ENCODE peak calls at places on chromosomes 16 and 17, in six cellular contexts. One of them, this sample, is unnamed.

GRCh38 chr17:77437017-77437416 is 296.2 kb downstream of the SEC14L1 start:
- DNase-seq in brain microvascular endothelial cell: peak
- DNase-seq in neural progenitor cell: no peak
- DNase-seq in dorsolateral prefrontal cortex: no peak
- DNase-seq in coronary artery: no peak
- DNase-seq in A549: no peak
- DNase-seq in this sample: no peak

GRCh38 chr16:56858375-56858774 is 6.6 kb upstream of the SLC12A3 start:
- DNase-seq in neural progenitor cell: no peak
- DNase-seq in A549: no peak
- DNase-seq in dorsolateral prefrontal cortex: no peak
- DNase-seq in brain microvascular endothelial cell: no peak
- DNase-seq in coronary artery: no peak
- DNase-seq in this sample: no peak

GRCh38 chr17:80836971-80837481 is 154.6 kb upstream of the CHMP6 start:
- DNase-seq in brain microvascular endothelial cell: no peak
- DNase-seq in A549: no peak
- DNase-seq in coronary artery: no peak
- DNase-seq in dorsolateral prefrontal cortex: peak
- DNase-seq in neural progenitor cell: no peak
- DNase-seq in this sample: no peak

GRCh38 chr16:23694707-23695373 is 16.2 kb downstream of the PLK1 start:
- DNase-seq in brain microvascular endothelial cell: peak
- DNase-seq in A549: no peak
- DNase-seq in dorsolateral prefrontal cortex: no peak
- DNase-seq in coronary artery: no peak
- DNase-seq in neural progenitor cell: peak
- DNase-seq in this sample: peak

GRCh38 chr17:26963163-26963503 is 330.8 kb upstream of the WSB1 start:
- DNase-seq in A549: no peak
- DNase-seq in neural progenitor cell: no peak
- DNase-seq in coronary artery: no peak
- DNase-seq in brain microvascular endothelial cell: no peak
- DNase-seq in dorsolateral prefrontal cortex: no peak
- DNase-seq in this sample: no peak

GRCh38 chr17:1109606-1110523 is 69.9 kb downstream of the ABR start:
- DNase-seq in brain microvascular endothelial cell: no peak
- DNase-seq in neural progenitor cell: peak
- DNase-seq in dorsolateral prefrontal cortex: no peak
- DNase-seq in coronary artery: no peak
- DNase-seq in A549: peak
- DNase-seq in this sample: no peak

GRCh38 chr17:17892731-17893130 is 55.9 kb upstream of the SREBF1 start:
- DNase-seq in A549: no peak
- DNase-seq in brain microvascular endothelial cell: no peak
- DNase-seq in coronary artery: no peak
- DNase-seq in dorsolateral prefrontal cortex: no peak
- DNase-seq in neural progenitor cell: no peak
- DNase-seq in this sample: no peak

GRCh38 chr17:82440991-82441627 is 9.4 kb downstream of the CYBC1 start:
- DNase-seq in brain microvascular endothelial cell: no peak
- DNase-seq in A549: no peak
- DNase-seq in neural progenitor cell: no peak
- DNase-seq in coronary artery: no peak
- DNase-seq in dorsolateral prefrontal cortex: no peak
- DNase-seq in this sample: no peak

GRCh38 chr17:82229686-82230626 is 1.1 kb downstream of the SLC16A3 start:
- DNase-seq in A549: peak
- DNase-seq in neural progenitor cell: peak
- DNase-seq in brain microvascular endothelial cell: no peak
- DNase-seq in coronary artery: peak
- DNase-seq in dorsolateral prefrontal cortex: no peak
- DNase-seq in this sample: no peak

GRCh38 chr17:45997624-45998023 is 1.4 kb upstream of the STH start:
- DNase-seq in coronary artery: no peak
- DNase-seq in dorsolateral prefrontal cortex: no peak
- DNase-seq in brain microvascular endothelial cell: peak
- DNase-seq in neural progenitor cell: no peak
- DNase-seq in A549: no peak
- DNase-seq in this sample: no peak

GRCh38 chr17:60079401-60079861 is 710 bp upstream of the HEATR6 start:
- DNase-seq in coronary artery: no peak
- DNase-seq in neural progenitor cell: no peak
- DNase-seq in A549: peak
- DNase-seq in dorsolateral prefrontal cortex: no peak
- DNase-seq in brain microvascular endothelial cell: no peak
- DNase-seq in this sample: no peak

GRCh38 chr16:13021996-13022395 is 120.6 kb downstream of the SHISA9 start:
- DNase-seq in coronary artery: no peak
- DNase-seq in A549: no peak
- DNase-seq in brain microvascular endothelial cell: no peak
- DNase-seq in neural progenitor cell: no peak
- DNase-seq in dorsolateral prefrontal cortex: peak
- DNase-seq in this sample: no peak

GRCh38 chr16:81403601-81404391 is 40.8 kb upstream of the CMIP start:
- DNase-seq in A549: peak
- DNase-seq in brain microvascular endothelial cell: peak
- DNase-seq in coronary artery: peak
- DNase-seq in dorsolateral prefrontal cortex: peak
- DNase-seq in neural progenitor cell: peak
- DNase-seq in this sample: peak
- H3K4me3 ChIP-seq in A549: no peak
- H3K4me3 ChIP-seq in brain microvascular endothelial cell: peak
- H3K4me3 ChIP-seq in coronary artery: peak
- H3K4me3 ChIP-seq in dorsolateral prefrontal cortex: peak
- H3K4me3 ChIP-seq in neural progenitor cell: peak
- H3K4me3 ChIP-seq in this sample: peak

DNA sequence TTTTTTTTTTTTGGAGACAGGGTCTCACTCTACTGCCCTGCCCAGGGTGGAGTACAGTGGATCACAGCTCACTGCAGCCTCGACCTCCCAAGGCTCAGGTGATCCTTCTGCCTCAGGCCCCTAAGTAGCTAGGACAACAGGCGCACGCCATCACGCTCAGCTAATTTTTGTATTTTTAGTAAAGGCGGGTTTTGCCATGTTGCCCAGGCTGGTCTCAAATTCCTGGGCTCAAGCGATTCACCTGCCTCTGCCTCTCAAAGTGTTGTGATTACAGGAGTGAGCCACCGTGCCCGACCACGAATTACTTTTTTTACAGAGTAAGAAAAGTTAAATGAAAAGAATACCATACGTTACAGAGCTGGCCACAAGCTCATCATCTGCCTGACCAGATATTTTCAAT is 38.9 kb downstream of the AKAP10 start:
- DNase-seq in coronary artery: no peak
- DNase-seq in dorsolateral prefrontal cortex: no peak
- DNase-seq in A549: no peak
- DNase-seq in neural progenitor cell: no peak
- DNase-seq in brain microvascular endothelial cell: no peak
- DNase-seq in this sample: no peak
- H3K27ac ChIP-seq in coronary artery: no peak
- H3K27ac ChIP-seq in dorsolateral prefrontal cortex: no peak
- H3K27ac ChIP-seq in A549: peak
- H3K27ac ChIP-seq in neural progenitor cell: no peak
- H3K27ac ChIP-seq in brain microvascular endothelial cell: no peak
- H3K27ac ChIP-seq in this sample: no peak

GRCh38 chr17:65057520-65058075 is 1.1 kb upstream of the GNA13 start:
- DNase-seq in brain microvascular endothelial cell: no peak
- DNase-seq in neural progenitor cell: no peak
- DNase-seq in coronary artery: no peak
- DNase-seq in A549: peak
- DNase-seq in dorsolateral prefrontal cortex: no peak
- DNase-seq in this sample: no peak
- H3K4me3 ChIP-seq in brain microvascular endothelial cell: no peak
- H3K4me3 ChIP-seq in neural progenitor cell: no peak
- H3K4me3 ChIP-seq in coronary artery: peak
- H3K4me3 ChIP-seq in A549: peak
- H3K4me3 ChIP-seq in dorsolateral prefrontal cortex: peak
- H3K4me3 ChIP-seq in this sample: no peak

GRCh38 chr17:43529977-43530302 is 16.2 kb downstream of the ETV4 start:
- DNase-seq in dorsolateral prefrontal cortex: no peak
- DNase-seq in brain microvascular endothelial cell: no peak
- DNase-seq in coronary artery: no peak
- DNase-seq in neural progenitor cell: no peak
- DNase-seq in A549: no peak
- DNase-seq in this sample: no peak
- H3K27ac ChIP-seq in dorsolateral prefrontal cortex: no peak
- H3K27ac ChIP-seq in brain microvascular endothelial cell: peak
- H3K27ac ChIP-seq in coronary artery: peak
- H3K27ac ChIP-seq in neural progenitor cell: no peak
- H3K27ac ChIP-seq in A549: peak
- H3K27ac ChIP-seq in this sample: no peak

GRCh38 chr17:74892974-74893911 is at the start of gene FADS6:
- DNase-seq in A549: no peak
- DNase-seq in coronary artery: no peak
- DNase-seq in neural progenitor cell: peak
- DNase-seq in brain microvascular endothelial cell: no peak
- DNase-seq in dorsolateral prefrontal cortex: peak
- DNase-seq in this sample: no peak
- H3K4me3 ChIP-seq in A549: peak
- H3K4me3 ChIP-seq in coronary artery: peak
- H3K4me3 ChIP-seq in neural progenitor cell: peak
- H3K4me3 ChIP-seq in brain microvascular endothelial cell: no peak
- H3K4me3 ChIP-seq in dorsolateral prefrontal cortex: peak
- H3K4me3 ChIP-seq in this sample: peak

GRCh38 chr16:89811321-89811720 is 5.1 kb downstream of the FANCA start:
- DNase-seq in neural progenitor cell: no peak
- DNase-seq in brain microvascular endothelial cell: no peak
- DNase-seq in A549: no peak
- DNase-seq in dorsolateral prefrontal cortex: no peak
- DNase-seq in coronary artery: no peak
- DNase-seq in this sample: no peak
- H3K27ac ChIP-seq in neural progenitor cell: no peak
- H3K27ac ChIP-seq in brain microvascular endothelial cell: no peak
- H3K27ac ChIP-seq in A549: no peak
- H3K27ac ChIP-seq in dorsolateral prefrontal cortex: no peak
- H3K27ac ChIP-seq in coronary artery: no peak
- H3K27ac ChIP-seq in this sample: no peak

GRCh38 chr17:12116143-12116542 is 95.5 kb downstream of the MAP2K4 start:
- DNase-seq in neural progenitor cell: no peak
- DNase-seq in A549: no peak
- DNase-seq in coronary artery: no peak
- DNase-seq in dorsolateral prefrontal cortex: no peak
- DNase-seq in brain microvascular endothelial cell: no peak
- DNase-seq in this sample: no peak

GRCh38 chr17:12118617-12119016 is 97.9 kb downstream of the MAP2K4 start:
- DNase-seq in brain microvascular endothelial cell: no peak
- DNase-seq in dorsolateral prefrontal cortex: no peak
- DNase-seq in A549: no peak
- DNase-seq in neural progenitor cell: no peak
- DNase-seq in coronary artery: no peak
- DNase-seq in this sample: no peak

GRCh38 chr17:12122091-12122490 is 101.4 kb downstream of the MAP2K4 start:
- DNase-seq in brain microvascular endothelial cell: no peak
- DNase-seq in neural progenitor cell: no peak
- DNase-seq in dorsolateral prefrontal cortex: no peak
- DNase-seq in coronary artery: no peak
- DNase-seq in A549: no peak
- DNase-seq in this sample: no peak
- H3K4me3 ChIP-seq in brain microvascular endothelial cell: no peak
- H3K4me3 ChIP-seq in neural progenitor cell: no peak
- H3K4me3 ChIP-seq in dorsolateral prefrontal cortex: no peak
- H3K4me3 ChIP-seq in coronary artery: no peak
- H3K4me3 ChIP-seq in A549: no peak
- H3K4me3 ChIP-seq in this sample: no peak